ENCODE peak calls at places on chromosomes 2 and 18, in seven cellular contexts. W is spleen, V is tibial artery, K is PC-3, A is progenitor cell of endocrine pancreas, G is upper lobe of right lung, B is type B pancreatic cell. Q is an unnamed sample.

GRCh38 chr2:132577693-132578092 is 92.3 kb downstream of the LYPD1 start:
- DNase-seq in K (no peak), A (no peak), G (no peak), W (no peak), B (no peak), V (no peak), Q (no peak)

GRCh38 chr2:121709776-121710469 is 26.8 kb downstream of the NIFK start:
- DNase-seq in K (no peak), A (no peak), W (no peak), G (no peak), B (no peak), V (no peak), Q (no peak)

GRCh38 chr18:37107748-37108522 is 279.0 kb downstream of the KIAA1328 start:
- DNase-seq in V (no peak), A (no peak), G (no peak), K (no peak), W (no peak), B (no peak), Q (no peak)

GRCh38 chr2:62200291-62200841 is 4.5 kb downstream of the B3GNT2 start:
- DNase-seq in K (no peak), V (no peak), B (no peak), W (no peak), A (no peak), G (no peak), Q (no peak)

GRCh38 chr2:238092486-238093035 is 7.6 kb upstream of the ESPNL start:
- DNase-seq in A (no peak), B (peak), V (no peak), G (no peak), W (no peak), K (no peak), Q (peak)

GRCh38 chr2:218032336-218033171 is 29.8 kb upstream of the TNS1 start:
- DNase-seq in K (no peak), A (no peak), V (no peak), W (no peak), B (no peak), G (no peak), Q (peak)

GRCh38 chr18:7164610-7165009 is 47.0 kb upstream of the LAMA1 start:
- DNase-seq in B (no peak), K (peak), A (no peak), G (no peak), W (no peak), V (no peak), Q (no peak)

GRCh38 chr2:106075038-106075437 is 119.1 kb downstream of the UXS1 start:
- DNase-seq in A (no peak), W (no peak), V (no peak), K (no peak), B (no peak), G (no peak), Q (no peak)

GRCh38 chr2:97861177-97861576 is 134.6 kb downstream of the TMEM131 start:
- DNase-seq in G (no peak), W (no peak), K (no peak), B (no peak), V (no peak), A (no peak), Q (no peak)

GRCh38 chr18:60892855-60893254 is 440.4 kb upstream of the CDH20 start:
- DNase-seq in V (no peak), W (no peak), K (peak), B (no peak), A (no peak), G (peak), Q (no peak)

GRCh38 chr2:127377262-127377661 is 10.5 kb downstream of the MAP3K2 start:
- DNase-seq in K (no peak), B (no peak), V (no peak), A (no peak), G (no peak), W (no peak), Q (no peak)

GRCh38 chr2:238985036-238985729 is 137.3 kb downstream of the TWIST2 start:
- DNase-seq in W (no peak), K (no peak), G (no peak), A (no peak), V (no peak), B (no peak), Q (peak)

GRCh38 chr2:128373346-128374000 is 54.8 kb upstream of the HS6ST1 start:
- DNase-seq in A (no peak), G (no peak), V (peak), K (no peak), B (no peak), W (no peak), Q (no peak)

GRCh38 chr2:150983498-150983897 is 278.2 kb downstream of the RBM43 start:
- DNase-seq in A (no peak), B (no peak), V (no peak), K (no peak), W (no peak), G (no peak), Q (no peak)

GRCh38 chr2:204681412-204681811 is 136.1 kb downstream of the PARD3B start:
- DNase-seq in W (no peak), A (no peak), V (no peak), G (no peak), B (no peak), K (no peak), Q (no peak)

GRCh38 chr2:43331428-43331827 is 105.0 kb upstream of the ZFP36L2 start:
- DNase-seq in V (no peak), A (no peak), B (no peak), G (no peak), W (no peak), K (no peak), Q (no peak)

GRCh38 chr2:238141541-238142318 is 3.3 kb downstream of the KLHL30 start:
- DNase-seq in A (no peak), B (no peak), G (peak), V (no peak), W (no peak), K (peak), Q (no peak)

GRCh38 chr2:28869494-28870145 is 489 bp downstream of the TRMT61B start:
- DNase-seq in K (no peak), V (peak), G (no peak), B (no peak), A (peak), W (peak), Q (no peak)

GRCh38 chr2:28871620-28872019 is 1.5 kb upstream of the TRMT61B start:
- DNase-seq in K (no peak), G (no peak), W (no peak), B (no peak), A (no peak), V (no peak), Q (no peak)

GRCh38 chr2:28868611-28869010 is 1.5 kb downstream of the TRMT61B start:
- DNase-seq in B (no peak), G (no peak), V (no peak), A (no peak), W (no peak), K (peak), Q (no peak)

DNA sequence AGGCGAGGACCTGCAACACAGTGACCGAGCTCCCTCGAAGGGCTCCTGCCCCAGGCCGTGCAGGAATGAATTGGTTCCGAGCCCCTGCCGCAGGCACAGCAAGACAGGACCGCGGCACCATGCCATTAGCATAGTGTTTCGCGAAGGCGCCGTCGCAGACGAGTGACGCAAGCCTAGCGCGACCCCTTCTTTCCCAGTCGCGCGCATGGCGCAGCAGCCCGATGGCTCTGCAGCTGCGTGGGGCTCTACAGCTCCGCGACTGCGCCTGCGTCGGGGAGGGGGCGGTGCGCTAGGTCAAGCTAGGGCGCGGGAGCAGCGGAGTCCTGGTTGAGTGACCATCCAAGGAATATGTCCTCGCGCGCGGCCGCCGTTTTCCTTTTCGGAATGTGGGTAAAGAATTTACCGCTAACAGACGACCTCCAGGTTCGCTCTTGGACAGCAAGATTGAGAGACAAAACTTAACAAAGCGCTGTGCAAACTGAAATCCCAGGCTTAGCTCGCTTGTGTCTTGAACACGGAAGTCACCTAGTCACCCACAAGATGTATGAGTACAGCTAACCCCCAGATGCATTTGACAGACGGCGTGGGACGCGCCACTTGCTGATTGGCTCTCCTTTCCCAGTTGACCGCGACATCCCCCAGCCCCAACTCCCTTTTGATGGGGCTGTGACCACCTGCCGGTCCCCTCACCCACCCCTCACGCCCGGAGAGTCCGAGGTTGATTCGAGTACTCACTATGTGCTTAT is at the start of gene TRMT61B:
- DNase-seq in A (peak), W (peak), G (peak), V (peak), B (peak), K (peak), Q (peak)
- TF ChIP-seq CTCF in A (no peak), W (no peak), G (no peak), V (no peak), B (no peak), K (no peak), Q (no peak)

DNA sequence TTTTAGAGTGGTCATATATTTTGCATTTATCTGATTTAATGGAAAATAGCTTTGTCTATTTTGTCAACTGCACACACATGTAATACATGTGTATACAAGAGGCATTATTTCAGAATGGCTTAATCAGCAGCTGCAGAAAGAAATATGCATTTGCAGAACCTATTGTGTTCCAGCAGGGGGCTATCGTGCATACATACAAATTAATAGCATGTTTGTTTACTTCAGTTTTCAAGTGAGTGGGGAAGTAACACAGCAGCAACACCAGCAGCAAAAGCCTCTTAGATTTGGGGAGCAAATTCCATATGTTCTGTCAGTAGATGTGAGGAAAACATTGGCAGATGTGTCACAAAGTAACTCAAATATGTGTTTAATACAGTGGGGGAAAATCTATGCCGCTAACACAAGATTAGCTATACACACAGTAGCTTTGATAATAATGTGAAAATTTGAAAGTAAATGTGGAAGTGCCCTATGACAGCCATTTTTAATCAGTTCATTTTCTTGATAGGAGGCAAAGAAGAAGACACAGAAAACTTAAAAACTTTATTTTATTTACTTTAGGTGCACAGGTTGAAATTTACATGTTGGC is 218.1 kb downstream of the WDR7 start:
- DNase-seq in W (no peak), B (no peak), K (peak), G (no peak), A (no peak), V (no peak), Q (no peak)
- TF ChIP-seq CTCF in W (peak), B (peak), K (peak), G (peak), A (peak), V (peak), Q (peak)

DNA sequence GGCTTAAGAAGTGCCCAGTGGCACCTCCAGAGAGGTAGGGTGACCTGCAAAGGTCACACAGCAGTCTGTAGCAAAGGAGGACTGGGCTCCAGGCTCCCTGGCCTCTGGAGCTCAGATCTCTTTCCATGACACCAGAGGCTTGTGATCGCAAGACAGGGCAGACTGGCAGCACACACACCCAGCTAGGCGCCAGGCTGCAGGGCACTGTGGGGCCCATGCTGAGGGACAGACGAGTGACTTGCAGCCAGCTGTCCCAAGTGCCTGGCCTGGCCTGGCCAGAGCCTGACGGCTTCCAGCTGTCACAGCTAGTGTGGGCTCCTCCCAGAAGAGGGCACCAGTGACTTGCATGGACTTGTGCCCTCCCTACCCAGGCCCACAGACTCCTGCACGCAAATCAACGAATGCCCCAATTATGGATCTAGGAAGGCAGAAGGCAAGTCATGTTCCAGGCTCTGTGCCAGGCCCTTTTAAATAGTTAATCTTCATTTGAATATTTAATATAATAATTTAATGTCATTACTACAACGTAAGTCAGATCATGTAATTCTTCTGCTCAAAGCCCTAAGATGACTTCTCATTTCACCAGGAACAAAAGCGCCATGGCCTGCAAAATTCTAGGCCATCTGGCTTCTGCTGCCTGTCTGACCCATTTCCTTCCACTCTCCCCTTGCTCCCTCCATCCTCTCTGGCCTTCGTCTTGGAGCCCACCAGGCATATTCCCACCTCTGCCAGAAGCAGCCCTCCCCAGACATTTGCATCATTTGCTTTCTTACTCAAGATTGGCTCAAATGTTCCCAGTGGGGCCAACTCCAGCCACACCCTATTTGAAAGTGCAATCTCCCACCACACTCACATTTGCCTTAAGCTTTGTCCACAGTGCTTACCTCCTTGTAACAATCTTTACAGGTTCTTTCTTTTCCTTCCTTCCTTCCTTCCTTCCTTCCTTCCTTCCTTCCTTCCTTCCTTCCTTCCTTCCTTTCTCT is 3.7 kb upstream of the SPEG start:
- DNase-seq in K (peak), V (peak), G (peak), B (no peak), A (no peak), W (no peak), Q (no peak)
- TF ChIP-seq CTCF in K (peak), V (peak), G (no peak), B (peak), A (peak), W (no peak), Q (peak)

GRCh38 chr2:236121546-236121945 is 46.6 kb downstream of the GBX2 start:
- DNase-seq in V (no peak), B (no peak), G (no peak), K (peak), W (no peak), A (no peak), Q (no peak)

GRCh38 chr2:236120829-236121228 is 47.4 kb downstream of the GBX2 start:
- DNase-seq in A (no peak), V (no peak), K (no peak), W (no peak), G (no peak), B (no peak), Q (no peak)

GRCh38 chr2:236119003-236119402 is 49.2 kb downstream of the GBX2 start:
- DNase-seq in G (no peak), V (no peak), B (no peak), K (no peak), A (no peak), W (no peak), Q (no peak)

GRCh38 chr2:236119476-236119875 is 48.7 kb downstream of the GBX2 start:
- DNase-seq in B (no peak), G (no peak), A (no peak), V (no peak), K (no peak), W (no peak), Q (no peak)

DNA sequence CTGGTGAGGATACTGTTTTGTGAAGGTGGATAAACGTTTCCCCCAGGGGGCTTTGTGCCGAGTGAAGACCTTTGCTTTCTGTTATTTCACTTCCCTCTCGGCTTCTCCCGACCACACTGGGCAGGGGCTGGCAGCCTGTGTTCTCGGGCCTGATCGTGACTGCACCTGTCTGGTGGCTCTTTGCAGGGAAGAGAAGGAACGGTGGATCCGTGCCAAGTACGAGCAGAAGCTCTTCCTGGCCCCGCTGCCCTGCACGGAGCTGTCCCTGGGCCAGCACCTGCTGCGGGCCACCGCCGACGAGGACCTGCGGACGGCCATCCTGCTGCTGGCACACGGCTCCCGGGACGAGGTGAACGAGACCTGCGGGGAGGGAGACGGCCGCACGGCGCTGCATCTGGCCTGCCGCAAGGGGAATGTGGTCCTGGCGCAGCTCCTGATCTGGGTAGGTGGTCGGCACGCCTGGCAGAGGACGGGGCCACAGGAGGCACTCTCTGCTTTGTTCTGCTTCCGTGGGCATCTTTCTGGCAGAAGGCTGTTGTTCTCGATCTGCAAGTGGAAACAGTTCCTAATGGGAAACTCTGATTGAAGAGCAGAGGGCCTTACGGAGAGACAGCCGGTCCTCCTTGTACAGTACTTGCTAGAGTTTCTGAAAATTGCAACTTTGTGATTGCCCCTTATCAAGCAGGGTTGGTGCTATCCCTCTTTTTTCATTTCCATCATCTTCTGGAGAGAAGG is 48.0 kb downstream of the GBX2 start:
- DNase-seq in A (no peak), B (no peak), K (no peak), V (no peak), W (no peak), G (no peak), Q (no peak)
- TF ChIP-seq CTCF in A (no peak), B (no peak), K (no peak), V (no peak), W (no peak), G (no peak), Q (no peak)

DNA sequence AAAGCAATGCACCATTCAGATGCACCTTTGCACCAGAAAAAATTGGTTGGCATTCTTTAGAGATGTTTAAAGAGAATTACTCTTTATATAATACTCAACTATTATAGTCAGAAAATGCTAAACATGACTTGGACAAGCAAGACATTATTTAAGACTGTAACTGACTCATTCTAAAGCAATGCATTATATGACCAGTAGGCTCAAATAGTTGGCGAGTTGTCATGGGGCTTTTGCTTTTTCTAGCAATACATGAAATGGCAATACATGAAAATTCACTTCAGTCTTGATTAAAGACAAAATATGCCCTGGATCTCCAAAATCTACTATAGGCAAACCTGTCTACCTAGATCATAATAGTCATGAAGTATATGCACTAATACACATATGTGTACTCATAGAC is 216.9 kb upstream of the VWC2L start:
- DNase-seq in A (no peak), G (no peak), B (no peak), K (peak), V (no peak), W (no peak), Q (no peak)
- TF ChIP-seq CTCF in A (no peak), G (no peak), B (peak), K (no peak), V (no peak), W (no peak), Q (peak)

GRCh38 chr18:23065234-23065806 is 70.0 kb upstream of the CABLES1 start:
- DNase-seq in G (no peak), W (no peak), V (no peak), B (no peak), A (no peak), K (no peak), Q (no peak)

GRCh38 chr18:23066060-23066459 is 69.2 kb upstream of the CABLES1 start:
- DNase-seq in B (no peak), W (no peak), K (no peak), G (no peak), A (no peak), V (no peak), Q (no peak)

GRCh38 chr18:23068692-23069305 is 66.5 kb upstream of the CABLES1 start:
- DNase-seq in W (no peak), B (no peak), G (no peak), A (no peak), V (no peak), K (no peak), Q (no peak)

GRCh38 chr18:23066504-23067039 is 68.7 kb upstream of the CABLES1 start:
- DNase-seq in B (no peak), V (no peak), W (no peak), A (no peak), G (no peak), K (no peak), Q (no peak)

GRCh38 chr18:23067236-23067635 is 68.0 kb upstream of the CABLES1 start:
- DNase-seq in G (no peak), A (no peak), K (peak), W (no peak), V (no peak), B (no peak), Q (no peak)
- TF ChIP-seq CTCF in G (no peak), A (no peak), K (no peak), W (no peak), V (no peak), B (no peak), Q (no peak)

GRCh38 chr2:86087936-86088850 is 17.5 kb downstream of the POLR1A start:
- DNase-seq in V (no peak), B (peak), G (no peak), K (no peak), W (no peak), A (no peak), Q (no peak)
- TF ChIP-seq CTCF in V (no peak), B (peak), G (peak), K (peak), W (no peak), A (peak), Q (peak)